ENCODE peak calls at places on chromosome 2, in eight cellular contexts. H is transverse colon, Q is endothelial cell of umbilical vein, T is hepatocyte, V is PC-9, Z is lung, F is lower lobe of right lung, R is tibial artery. P is an unnamed sample.

GRCh38 chr2:72743481-72743880 is 82.4 kb downstream of the EXOC6B start:
- DNase-seq in H (no peak), Q (no peak), T (no peak), V (no peak), Z (no peak), F (no peak), R (no peak), P (no peak)

GRCh38 chr2:30213326-30213725 is 18.0 kb upstream of the LBH start:
- DNase-seq in H (no peak), Q (no peak), T (no peak), V (no peak), Z (no peak), F (no peak), R (no peak), P (no peak)

GRCh38 chr2:71609958-71610357 is 156.6 kb downstream of the DYSF start:
- DNase-seq in H (no peak), Q (peak; percentile 42), T (peak; percentile 49), V (no peak), Z (no peak), F (no peak), R (no peak), P (peak; percentile 2)

GRCh38 chr2:120508581-120509041 is 162.7 kb downstream of the INHBB start:
- DNase-seq in H (no peak), Q (peak; percentile 97), T (no peak), V (peak; percentile 43), Z (no peak), F (no peak), R (no peak), P (no peak)

GRCh38 chr2:66109419-66109818 is 325.5 kb upstream of the MEIS1 start:
- DNase-seq in H (peak; percentile 16), Q (no peak), T (no peak), V (no peak), Z (no peak), F (no peak), R (no peak), P (peak; percentile 23)

GRCh38 chr2:64019083-64019974 is at the start of gene VPS54:
- DNase-seq in H (peak; percentile 63), Q (peak; percentile 56), T (peak; percentile 86), V (peak; percentile 67), Z (peak; percentile 48), F (peak; percentile 76), R (peak; percentile 58), P (peak; percentile 61)

GRCh38 chr2:238839428-238839827 is 8.5 kb upstream of the TWIST2 start:
- DNase-seq in H (no peak), Q (peak; percentile 12), T (no peak), V (no peak), Z (no peak), F (no peak), R (no peak), P (no peak)

GRCh38 chr2:209095432-209095831 is 328.4 kb upstream of the MAP2 start:
- DNase-seq in H (no peak), Q (no peak), T (no peak), V (no peak), Z (no peak), F (no peak), R (no peak), P (no peak)

GRCh38 chr2:113263546-113263945 is 15.2 kb downstream of the PAX8 start:
- DNase-seq in H (no peak), Q (no peak), T (no peak), V (no peak), Z (no peak), F (no peak), R (no peak), P (no peak)

GRCh38 chr2:113258748-113259147 is 20.0 kb downstream of the PAX8 start:
- DNase-seq in H (no peak), Q (no peak), T (no peak), V (no peak), Z (no peak), F (no peak), R (no peak), P (no peak)

GRCh38 chr2:113264713-113265403 is 13.9 kb downstream of the PAX8 start:
- DNase-seq in H (no peak), Q (no peak), T (no peak), V (no peak), Z (no peak), F (no peak), R (no peak), P (no peak)

GRCh38 chr2:113257511-113258264 is 21.0 kb downstream of the PAX8 start:
- DNase-seq in H (no peak), Q (no peak), T (no peak), V (no peak), Z (no peak), F (no peak), R (no peak), P (no peak)

DNA sequence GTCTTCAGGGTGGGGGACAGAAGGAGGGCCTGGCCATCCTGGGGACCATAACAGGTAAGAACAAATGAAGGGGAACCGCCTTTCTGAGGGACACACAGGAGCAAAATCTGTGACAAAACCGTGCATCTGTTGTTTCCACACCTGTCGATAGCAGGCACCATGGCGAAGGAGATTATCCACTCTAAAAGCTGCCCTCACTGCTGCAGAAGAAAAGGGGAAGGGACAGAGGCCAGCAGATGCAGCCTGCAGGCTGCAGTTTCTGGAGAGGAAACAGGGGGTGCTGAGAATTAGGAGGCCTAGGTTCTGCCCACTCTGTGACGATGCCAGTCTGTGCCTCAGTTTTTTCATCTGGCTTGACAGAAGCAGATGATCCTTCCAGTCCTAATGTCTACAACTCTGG is 17.8 kb downstream of the PAX8 start:
- DNase-seq in H (no peak), Q (no peak), T (no peak), V (no peak), Z (no peak), F (no peak), R (no peak), P (no peak)
- H3K27ac ChIP-seq in H (no peak overlapping the region), Q (no peak overlapping the region), T (no peak overlapping the region), V (no peak overlapping the region), Z (no peak overlapping the region), F (no peak overlapping the region), R (no peak overlapping the region), P (no peak overlapping the region)

DNA sequence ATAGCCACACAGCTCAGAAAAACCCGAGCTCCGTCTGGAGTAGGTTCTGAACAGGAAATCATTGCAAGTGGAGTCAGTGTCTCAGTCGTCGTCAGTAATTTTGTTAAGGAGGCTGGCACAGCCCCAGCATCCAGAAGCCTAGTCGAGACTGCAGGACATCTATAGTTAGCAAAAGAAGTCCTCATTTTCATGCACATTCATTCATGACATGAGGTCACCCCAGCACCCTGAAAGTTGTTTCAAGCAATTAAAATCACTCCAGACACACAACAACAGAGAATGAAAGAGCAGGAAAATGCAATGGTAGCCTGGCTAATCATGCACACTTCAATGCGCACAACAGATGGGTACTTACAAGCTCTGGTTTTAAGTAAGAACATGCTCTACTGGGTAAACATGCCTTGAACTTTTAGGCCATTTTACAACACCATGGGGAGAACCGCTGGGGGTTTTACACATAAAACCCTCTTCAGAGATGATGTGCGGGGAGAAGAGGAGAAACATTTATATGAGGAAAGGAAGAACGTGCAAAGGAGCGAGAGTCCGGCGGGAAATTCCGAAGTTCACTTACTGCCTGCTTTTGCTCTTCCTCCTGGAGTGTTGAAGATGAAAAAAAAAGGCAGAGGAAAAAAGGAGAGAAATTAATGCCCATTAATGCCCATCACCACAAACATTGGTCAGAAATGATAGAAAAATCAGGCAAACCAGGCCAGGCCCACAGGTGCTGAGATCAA is 77.4 kb upstream of the DNMT3A start:
- DNase-seq in H (no peak), Q (no peak), T (no peak), V (no peak), Z (no peak), F (no peak), R (no peak), P (no peak)
- H3K4me3 ChIP-seq in H (no peak overlapping the region), Q (no peak overlapping the region), T (no peak overlapping the region), V (no peak overlapping the region), Z (no peak overlapping the region), F (no peak overlapping the region), R (no peak overlapping the region), P (no peak overlapping the region)

GRCh38 chr2:27054721-27055120 is 3.3 kb downstream of the AGBL5 start:
- DNase-seq in H (no peak), Q (no peak), T (no peak), V (no peak), Z (no peak), F (no peak), R (no peak), P (no peak)

GRCh38 chr2:27051902-27052645 is 606 bp downstream of the AGBL5 start:
- DNase-seq in H (peak; percentile 43), Q (peak; percentile 37), T (peak; percentile 38), V (no peak), Z (no peak), F (peak; percentile 72), R (peak; percentile 45), P (peak; percentile 52)

GRCh38 chr2:27050996-27051901 is at the start of gene AGBL5:
- DNase-seq in H (peak; percentile 98), Q (peak; percentile 96), T (peak; percentile 96), V (peak; percentile 95), Z (peak; percentile 96), F (peak; percentile 95), R (peak; percentile 96), P (peak; percentile 97)

GRCh38 chr2:27053321-27053720 is 1.9 kb downstream of the AGBL5 start:
- DNase-seq in H (no peak), Q (no peak), T (no peak), V (no peak), Z (no peak), F (no peak), R (no peak), P (no peak)

DNA sequence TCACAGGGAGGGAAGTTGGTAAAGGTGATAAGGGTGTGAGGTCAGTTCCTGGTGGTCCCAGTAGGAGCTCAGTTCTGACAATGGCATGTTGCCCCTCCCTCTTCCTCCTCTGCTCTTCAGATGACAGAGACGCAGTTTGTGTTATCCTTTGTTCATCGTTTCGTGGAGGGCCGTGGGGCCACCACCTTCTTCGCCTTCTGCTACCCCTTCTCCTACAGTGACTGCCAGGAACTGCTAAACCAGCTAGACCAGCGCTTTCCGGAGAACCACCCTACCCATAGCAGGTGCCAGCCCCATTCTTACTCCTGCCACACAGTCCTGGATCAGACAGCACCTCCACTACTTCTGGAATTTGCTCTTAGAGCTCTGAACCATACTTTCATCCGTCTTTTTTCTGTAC is 2.3 kb downstream of the AGBL5 start:
- DNase-seq in H (no peak), Q (no peak), T (no peak), V (no peak), Z (no peak), F (no peak), R (no peak), P (no peak)
- H3K36me3 ChIP-seq in H (peaks cover 8% of the 10 kb centered on the region), Q (peaks cover 28% of the 10 kb centered on the region), T (no peaks in the 10 kb centered on the region), V (peaks cover 15% of the 10 kb centered on the region), Z (peaks cover 24% of the 10 kb centered on the region), F (peaks cover 52% of the 10 kb centered on the region), R (peaks cover 54% of the 10 kb centered on the region), P (no peaks in the 10 kb centered on the region)

DNA sequence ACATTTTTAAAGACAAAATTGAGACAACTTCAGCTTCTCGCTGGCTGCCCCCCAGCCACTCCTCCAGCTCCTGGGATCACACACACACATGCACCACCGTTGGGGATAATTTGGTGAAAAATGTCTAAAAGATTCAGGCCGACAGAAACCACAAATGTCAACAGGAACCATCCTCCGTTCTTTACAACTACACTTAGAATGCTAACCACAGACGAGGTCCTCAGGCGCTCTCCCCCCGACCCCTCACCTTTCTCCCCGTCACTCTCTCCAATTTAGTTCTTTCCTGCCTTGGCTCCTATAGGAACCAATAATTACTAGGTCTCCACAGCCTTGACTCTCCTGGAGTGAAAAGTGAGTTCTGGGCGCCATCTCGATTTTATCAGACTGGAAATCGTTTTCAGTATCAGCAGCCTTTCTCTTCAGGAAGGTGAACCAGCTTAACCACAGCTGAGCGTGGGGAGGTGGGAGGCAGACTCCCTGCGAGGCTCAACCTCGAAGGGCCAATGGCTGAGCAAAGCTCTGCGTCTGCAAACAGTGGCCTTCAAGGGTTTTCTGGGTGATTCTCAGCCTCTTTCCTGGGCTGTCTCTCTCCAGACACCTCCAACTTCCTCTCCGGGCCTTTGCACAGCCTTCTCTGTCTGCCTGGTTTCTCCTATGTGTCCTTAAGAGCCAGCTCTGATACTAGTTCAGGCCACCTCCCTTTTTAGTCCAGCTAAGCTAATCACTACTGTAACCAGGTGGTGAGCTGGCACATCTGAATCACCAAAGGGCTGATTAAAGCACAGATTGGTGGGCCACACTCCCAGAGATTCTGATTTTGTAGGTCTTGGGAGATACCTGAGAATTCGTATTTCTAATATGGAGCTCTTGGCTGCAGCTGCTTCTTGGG is 115.7 kb upstream of the COPS8 start:
- DNase-seq in H (peak; percentile 19), Q (no peak), T (no peak), V (no peak), Z (no peak), F (no peak), R (no peak), P (no peak)
- H3K27ac ChIP-seq in H (peak overlapping the region; percentile 22), Q (no peak overlapping the region), T (peak overlapping the region; percentile 88), V (no peak overlapping the region), Z (no peak overlapping the region), F (no peak overlapping the region), R (no peak overlapping the region), P (no peak overlapping the region)